ENCODE peak calls at places on chromosomes 2 and 18, in eight cellular contexts. E, I, K, A, C, W, M and L are unnamed samples.

GRCh38 chr2:12534646-12535263 is 182.0 kb upstream of the TRIB2 start:
- DNase-seq in E (no peak), I (no peak), K (no peak), A (no peak), C (peak; percentile 97), W (peak; percentile 96), M (no peak), L (no peak)

GRCh38 chr2:183024701-183025100 is 13.6 kb downstream of the NCKAP1 start:
- DNase-seq in E (no peak), I (no peak), K (no peak), A (no peak), C (peak; percentile 41), W (no peak), M (no peak), L (no peak)

GRCh38 chr2:26816893-26817292 is 31.0 kb downstream of the CENPA start:
- DNase-seq in E (no peak), I (no peak), K (peak; percentile 85), A (peak; percentile 34), C (no peak), W (no peak), M (no peak), L (peak; percentile 9)

GRCh38 chr2:46955764-46956163 is 40.2 kb upstream of the MCFD2 start:
- DNase-seq in E (no peak), I (no peak), K (no peak), A (no peak), C (no peak), W (peak; percentile 69), M (no peak), L (no peak)

GRCh38 chr2:239002960-239003932 is 155.4 kb downstream of the TWIST2 start:
- DNase-seq in E (no peak), I (no peak), K (peak; percentile 35), A (no peak), C (peak; percentile 49), W (peak; percentile 28), M (no peak), L (no peak)

GRCh38 chr2:10453899-10454298 is 5.8 kb upstream of the ODC1 start:
- DNase-seq in E (no peak), I (no peak), K (no peak), A (no peak), C (no peak), W (no peak), M (no peak), L (no peak)

GRCh38 chr2:178764097-178764496 is 43.1 kb downstream of the TTN start:
- DNase-seq in E (no peak), I (no peak), K (no peak), A (no peak), C (no peak), W (no peak), M (no peak), L (no peak)

GRCh38 chr2:195998070-195998469 is 70.6 kb downstream of the DNAH7 start:
- DNase-seq in E (no peak), I (no peak), K (no peak), A (peak; percentile 16), C (no peak), W (no peak), M (no peak), L (no peak)

GRCh38 chr18:55432307-55433040 is 155.5 kb downstream of the TCF4 start:
- DNase-seq in E (no peak), I (no peak), K (no peak), A (no peak), C (no peak), W (no peak), M (no peak), L (no peak)

GRCh38 chr2:59383473-59383872 is 1142.3 kb upstream of the FANCL start:
- DNase-seq in E (no peak), I (no peak), K (no peak), A (no peak), C (no peak), W (no peak), M (no peak), L (no peak)

GRCh38 chr2:238915596-238915995 is 67.7 kb downstream of the TWIST2 start:
- DNase-seq in E (no peak), I (no peak), K (no peak), A (no peak), C (no peak), W (no peak), M (peak; percentile 60), L (no peak)

GRCh38 chr2:20596193-20596972 is 54.5 kb downstream of the HS1BP3 start:
- DNase-seq in E (no peak), I (no peak), K (no peak), A (peak; percentile 1), C (no peak), W (no peak), M (peak; percentile 61), L (no peak)

GRCh38 chr2:101150306-101151140 is 659 bp downstream of the TBC1D8 start:
- DNase-seq in E (no peak), I (peak; percentile 18), K (peak; percentile 86), A (peak; percentile 45), C (no peak), W (no peak), M (peak; percentile 77), L (no peak)

DNA sequence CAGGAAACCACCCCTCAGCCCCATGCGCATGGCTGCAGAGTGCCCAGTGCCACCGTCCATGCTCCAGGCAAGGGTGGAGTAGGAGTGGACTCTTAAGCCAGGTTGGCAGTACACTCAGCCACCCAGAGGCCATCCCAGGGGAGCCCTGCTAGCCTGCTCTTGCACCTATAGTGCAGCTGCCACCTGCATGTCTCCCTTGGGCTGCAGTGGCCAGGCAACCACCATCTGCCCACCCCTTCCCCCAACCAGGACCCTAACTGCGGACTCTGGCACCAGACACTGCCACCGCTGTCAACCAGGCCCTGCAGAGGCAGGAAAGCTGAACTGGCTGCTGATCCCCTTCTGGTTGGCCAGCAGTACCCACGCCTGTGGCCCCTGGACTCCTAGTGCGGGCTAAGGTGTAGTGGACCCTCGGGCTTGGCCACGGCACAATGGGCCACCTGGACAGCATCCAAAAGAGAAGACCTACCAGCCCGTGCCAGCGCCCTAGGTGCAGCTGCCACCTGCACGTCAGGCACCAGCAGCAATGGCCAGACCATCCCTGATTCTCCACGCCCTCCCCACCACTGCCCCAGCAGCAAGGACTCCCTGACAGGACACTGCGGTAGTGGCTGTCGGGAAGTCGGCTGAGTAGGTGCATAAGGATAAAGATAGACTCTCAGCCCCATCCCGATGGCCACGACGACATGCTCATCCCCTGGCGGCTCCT is 72.8 kb downstream of the RPIA start:
- DNase-seq in E (no peak), I (no peak), K (no peak), A (no peak), C (no peak), W (no peak), M (no peak), L (no peak)
- H3K4me3 ChIP-seq in E (no peak overlapping the region), I (no peak overlapping the region), K (no peak overlapping the region), A (no peak overlapping the region), C (no peak overlapping the region), W (no peak overlapping the region), M (no peak overlapping the region), L (no peak overlapping the region)

GRCh38 chr2:188974184-188974583 is at the start of gene COL3A1:
- DNase-seq in E (no peak), I (no peak), K (no peak), A (peak; percentile 17), C (no peak), W (peak; percentile 32), M (no peak), L (no peak)

GRCh38 chr2:188976545-188977268 is 2.5 kb downstream of the COL3A1 start:
- DNase-seq in E (no peak), I (no peak), K (no peak), A (no peak), C (no peak), W (peak; percentile 8), M (no peak), L (peak; percentile 40)

GRCh38 chr2:188971316-188971930 is 2.8 kb upstream of the COL3A1 start:
- DNase-seq in E (no peak), I (no peak), K (no peak), A (no peak), C (no peak), W (no peak), M (no peak), L (no peak)

GRCh38 chr2:188975497-188976102 is 1.4 kb downstream of the COL3A1 start:
- DNase-seq in E (no peak), I (no peak), K (peak; percentile 8), A (peak; percentile 21), C (peak; percentile 75), W (peak; percentile 63), M (no peak), L (no peak)

DNA sequence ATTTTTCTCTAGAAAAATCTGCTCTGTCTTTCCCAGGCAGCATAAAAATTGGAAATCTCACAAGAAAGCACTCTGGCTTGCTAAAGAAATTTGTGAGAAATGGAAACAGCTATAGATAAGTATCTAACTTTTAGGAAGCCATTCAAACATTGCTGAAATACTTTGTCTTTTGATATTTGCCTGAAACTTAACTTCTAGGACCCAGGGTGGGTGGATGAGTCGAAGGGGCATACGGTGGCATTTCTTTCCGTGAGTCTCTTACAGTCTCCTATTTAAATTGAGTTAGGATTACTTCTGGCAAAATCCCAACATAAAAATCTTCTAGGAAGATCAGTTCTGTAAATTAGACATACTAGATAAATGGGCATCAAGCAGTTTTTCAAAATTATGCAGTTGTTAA is 523 bp upstream of the COL3A1 start:
- DNase-seq in E (no peak), I (no peak), K (no peak), A (no peak), C (no peak), W (no peak), M (no peak), L (no peak)
- H3K4me3 ChIP-seq in E (no peak overlapping the region), I (no peak overlapping the region), K (no peak overlapping the region), A (peak overlapping the region; percentile 30), C (peak overlapping the region; percentile 67), W (peak overlapping the region; percentile 43), M (peak overlapping the region; percentile 71), L (no peak overlapping the region)

DNA sequence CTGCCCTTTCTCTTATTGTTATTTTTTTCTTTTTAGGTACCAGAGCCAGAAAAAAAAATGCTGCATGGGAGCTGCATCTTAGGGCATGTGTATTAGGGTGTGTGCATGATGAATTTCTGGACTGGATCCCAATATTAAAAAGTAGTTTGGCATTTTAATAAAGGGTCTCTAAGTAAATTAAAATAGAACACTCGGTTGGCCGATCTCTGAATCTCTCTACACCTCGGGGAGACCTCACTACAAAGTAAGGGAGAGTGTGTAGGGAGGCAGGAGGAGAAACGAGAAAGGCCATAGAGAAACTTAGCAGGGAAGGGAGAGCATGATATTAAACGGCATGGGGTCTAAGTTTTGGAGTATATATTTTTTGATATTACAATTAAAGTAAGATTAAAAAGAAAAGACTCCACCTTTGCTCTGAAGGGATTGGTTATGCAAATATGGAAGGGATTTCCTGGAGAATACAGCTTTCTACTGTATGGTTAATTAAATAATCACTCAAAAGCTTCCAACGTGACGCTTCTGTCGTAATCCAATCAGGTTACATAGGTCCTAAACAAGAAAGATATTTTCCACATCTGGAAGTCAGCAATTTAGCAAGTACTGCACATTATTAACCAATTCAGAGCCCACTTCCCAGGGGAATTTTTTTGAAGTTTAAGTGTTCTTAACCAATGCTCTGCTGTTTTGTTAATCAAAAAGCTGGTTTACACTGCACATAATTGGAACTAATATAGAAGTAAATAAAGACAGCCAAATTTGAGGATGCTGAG is 984 bp upstream of the ZEB2 start:
- DNase-seq in E (no peak), I (no peak), K (no peak), A (no peak), C (no peak), W (no peak), M (no peak), L (no peak)
- H3K4me3 ChIP-seq in E (no peak overlapping the region), I (peak overlapping the region; percentile 79), K (no peak overlapping the region), A (peak overlapping the region; percentile 5), C (peak overlapping the region; percentile 17), W (peak overlapping the region; percentile 82), M (peak overlapping the region; percentile 78), L (no peak overlapping the region)

DNA sequence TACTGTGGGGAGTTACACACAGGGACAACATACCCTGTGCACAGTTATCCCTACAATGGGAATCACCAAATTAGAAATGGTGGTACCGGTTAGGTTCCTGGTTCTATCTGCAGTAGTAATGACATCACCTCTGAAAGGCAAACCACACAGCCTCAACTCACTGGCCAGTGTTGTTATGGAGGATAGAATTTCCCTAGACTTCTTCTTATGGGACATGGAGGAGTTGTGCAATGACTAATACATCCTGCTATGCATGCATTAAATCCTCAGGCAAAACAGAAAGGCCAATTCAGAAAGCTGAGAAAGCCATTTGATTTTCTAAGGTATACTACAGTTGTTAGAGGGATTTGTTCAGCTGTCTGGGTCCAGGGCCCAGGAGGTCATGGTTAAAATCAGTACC is 439.3 kb downstream of the TMX3 start:
- DNase-seq in E (no peak), I (no peak), K (no peak), A (no peak), C (no peak), W (peak; percentile 16), M (no peak), L (no peak)
- H3K4me3 ChIP-seq in E (no peak overlapping the region), I (no peak overlapping the region), K (no peak overlapping the region), A (no peak overlapping the region), C (no peak overlapping the region), W (no peak overlapping the region), M (no peak overlapping the region), L (no peak overlapping the region)